ENCODE peak calls at places on chromosomes 2 and 18, in five cellular contexts. V is mesenchymal stem cell, K is adrenal gland, E is Panc1, R is choroid plexus epithelial cell. I is an unnamed sample.

GRCh38 chr18:62586148-62586774 is 63.4 kb downstream of the ZCCHC2 start:
- DNase-seq in V (peak; percentile 69), K (peak; percentile 81), E (peak; percentile 27), R (peak; percentile 83), I (peak; percentile 41)

GRCh38 chr2:38572167-38572566 is 30.6 kb downstream of the HNRNPLL start:
- DNase-seq in V (peak; percentile 43), K (peak; percentile 61), E (no peak), R (peak; percentile 82), I (no peak)

GRCh38 chr2:169285528-169285927 is 76.8 kb downstream of the LRP2 start:
- DNase-seq in V (no peak), K (no peak), E (no peak), R (no peak), I (no peak)

GRCh38 chr2:225013432-225014048 is 28.7 kb downstream of the DOCK10 start:
- DNase-seq in V (peak; percentile 22), K (no peak), E (no peak), R (peak; percentile 69), I (no peak)

GRCh38 chr2:231714639-231715498 is 6.5 kb downstream of the PTMA start:
- DNase-seq in V (peak; percentile 73), K (peak; percentile 74), E (no peak), R (peak; percentile 44), I (peak; percentile 81)

GRCh38 chr18:62651276-62652031 is 63.9 kb upstream of the PHLPP1 start:
- DNase-seq in V (no peak), K (no peak), E (no peak), R (no peak), I (no peak)

GRCh38 chr2:41543726-41544125 is 504.1 kb upstream of the PKDCC start:
- DNase-seq in V (no peak), K (no peak), E (no peak), R (no peak), I (no peak)

GRCh38 chr18:61833387-61833786 is 59.4 kb downstream of the RNF152 start:
- DNase-seq in V (peak; percentile 89), K (no peak), E (no peak), R (peak; percentile 89), I (no peak)

GRCh38 chr18:3524706-3525105 is 74.7 kb downstream of the TGIF1 start:
- DNase-seq in V (no peak), K (no peak), E (no peak), R (no peak), I (no peak)

DNA sequence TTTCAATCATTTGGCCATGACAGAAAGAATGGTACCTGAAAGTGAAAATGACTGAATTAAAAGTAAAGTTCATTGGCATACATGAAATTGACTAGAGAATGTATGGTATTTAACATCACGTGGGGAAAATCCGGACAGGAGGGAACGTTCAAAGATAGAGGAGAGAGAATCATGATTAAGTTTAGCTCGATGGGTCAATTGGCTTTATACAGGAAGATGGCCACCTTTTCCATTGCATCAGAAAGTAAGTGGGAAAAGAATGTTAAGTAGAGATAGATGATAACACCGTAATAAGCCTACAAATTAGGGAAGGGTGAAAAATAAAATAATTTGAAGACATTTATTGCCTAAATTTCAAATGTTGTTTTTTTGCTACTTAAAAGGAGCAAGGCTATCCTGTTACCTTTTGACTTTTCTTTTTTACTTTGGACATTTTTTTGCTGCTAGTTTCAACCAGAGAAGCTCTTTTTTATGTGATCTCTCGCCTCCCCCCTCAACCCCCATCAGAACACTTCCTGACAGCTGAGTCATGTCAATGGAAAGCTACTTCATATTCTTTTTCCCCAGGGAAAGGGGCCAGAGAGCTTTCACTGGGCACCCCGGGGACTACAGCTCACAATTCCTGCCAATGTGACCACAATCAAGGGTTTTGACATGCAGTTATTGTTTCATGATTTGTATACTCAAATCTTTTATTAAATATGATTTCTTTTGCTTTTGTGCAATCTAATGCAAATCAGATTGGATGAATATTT is 767 bp upstream of the CCDC102B start:
- DNase-seq in V (peak; percentile 87), K (no peak), E (no peak), R (peak; percentile 93), I (no peak)
- H3K4me3 ChIP-seq in V (peak overlapping the region; percentile 31), K (no peak overlapping the region), E (no peak overlapping the region), R (no peak overlapping the region), I (no peak overlapping the region)

GRCh38 chr18:57835904-57836303 is 32.8 kb upstream of the ATP8B1 start:
- DNase-seq in V (no peak), K (no peak), E (no peak), R (no peak), I (no peak)

GRCh38 chr18:57832730-57833129 is 29.6 kb upstream of the ATP8B1 start:
- DNase-seq in V (no peak), K (no peak), E (no peak), R (no peak), I (no peak)

GRCh38 chr18:57833441-57834101 is 30.5 kb upstream of the ATP8B1 start:
- DNase-seq in V (peak; percentile 28), K (peak; percentile 17), E (no peak), R (peak; percentile 54), I (no peak)

GRCh38 chr18:57834616-57835015 is 31.5 kb upstream of the ATP8B1 start:
- DNase-seq in V (no peak), K (no peak), E (no peak), R (no peak), I (no peak)

GRCh38 chr18:57831597-57832377 is 28.7 kb upstream of the ATP8B1 start:
- DNase-seq in V (no peak), K (no peak), E (no peak), R (no peak), I (no peak)
- H3K4me3 ChIP-seq in V (no peak overlapping the region), K (no peak overlapping the region), E (no peak overlapping the region), R (no peak overlapping the region), I (no peak overlapping the region)

DNA sequence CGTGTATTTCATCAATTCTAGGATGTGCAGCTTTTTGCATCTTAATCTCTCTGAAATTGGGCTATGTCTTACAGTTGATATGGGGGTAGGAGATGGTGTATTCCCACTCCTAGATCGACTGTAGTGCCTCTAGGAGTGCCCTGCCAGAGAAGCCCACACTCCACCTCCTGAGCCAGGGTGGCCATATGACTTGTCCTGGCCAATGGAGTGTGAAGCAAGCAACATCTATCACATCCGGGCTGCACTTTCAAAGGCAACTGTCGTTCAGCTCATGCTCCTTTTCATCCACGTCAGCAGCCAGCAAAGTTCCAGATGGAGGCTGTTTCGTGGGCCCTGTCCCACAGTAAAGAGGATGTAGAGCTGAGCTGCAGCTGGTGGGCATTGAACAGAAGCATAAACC is 149.4 kb upstream of the SLC1A4 start:
- DNase-seq in V (no peak), K (no peak), E (no peak), R (no peak), I (no peak)
- H3K4me3 ChIP-seq in V (no peak overlapping the region), K (no peak overlapping the region), E (no peak overlapping the region), R (no peak overlapping the region), I (no peak overlapping the region)

DNA sequence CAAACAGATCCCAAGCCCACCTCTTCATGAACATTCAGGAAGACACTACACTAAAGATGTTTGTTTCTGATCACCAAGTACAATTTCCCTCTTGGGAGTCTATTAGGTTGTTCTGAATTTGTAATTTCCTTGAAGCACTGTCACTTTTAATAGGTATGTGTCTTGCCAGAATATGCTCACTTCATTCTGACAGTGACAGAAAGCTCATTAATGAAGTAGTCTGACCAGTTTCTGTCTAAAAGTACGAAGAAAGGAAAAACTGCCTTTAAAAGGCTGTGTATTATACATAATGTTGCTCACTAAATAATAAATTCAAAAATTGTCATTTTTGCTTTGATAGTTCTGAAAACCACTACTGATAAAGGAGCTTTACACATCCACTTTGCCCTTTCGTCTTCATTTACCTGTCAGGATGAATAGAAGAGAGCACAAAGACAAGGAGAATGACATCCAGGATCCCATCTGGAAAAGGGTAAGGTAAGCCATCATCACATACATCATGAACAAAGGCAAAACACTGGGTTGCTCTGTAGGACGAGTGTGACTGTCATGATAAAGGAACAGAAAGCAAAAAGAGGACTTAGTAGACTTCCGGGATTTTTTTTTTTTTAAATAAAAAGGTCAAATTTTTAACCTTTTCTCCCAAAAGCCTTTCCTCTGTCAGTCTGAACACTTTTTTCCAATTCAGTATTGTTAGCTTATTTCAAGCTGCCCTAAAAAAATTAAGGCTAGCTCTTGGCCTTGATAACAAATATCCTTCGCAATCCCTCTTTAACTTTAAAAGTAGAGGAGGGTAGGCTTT is 103.4 kb downstream of the METTL8 start:
- DNase-seq in V (no peak), K (no peak), E (no peak), R (no peak), I (no peak)
- H3K4me3 ChIP-seq in V (no peak overlapping the region), K (no peak overlapping the region), E (no peak overlapping the region), R (no peak overlapping the region), I (no peak overlapping the region)

GRCh38 chr18:48949606-48950535 is 894 bp downstream of the SMAD7 start:
- DNase-seq in V (peak; percentile 66), K (peak; percentile 54), E (no peak), R (peak; percentile 78), I (no peak)
- H3K4me3 ChIP-seq in V (peak overlapping the region; percentile 84), K (peak overlapping the region; percentile 91), E (peak overlapping the region; percentile 94), R (peak overlapping the region; percentile 82), I (peak overlapping the region; percentile 53)

GRCh38 chr2:84882415-84882738 is 1.5 kb upstream of the TRABD2A start:
- DNase-seq in V (no peak), K (no peak), E (no peak), R (no peak), I (no peak)
- H3K4me3 ChIP-seq in V (peak overlapping the region; percentile 83), K (peak overlapping the region; percentile 52), E (peak overlapping the region; percentile 78), R (no peak overlapping the region), I (no peak overlapping the region)

I was measured in iPS DF 6.9.